ENCODE peak calls at places on chromosome 1, in nine cellular contexts. One of them, this sample, is unnamed.

GRCh38 chr1:71196685-71197084 is 115.8 kb upstream of the ZRANB2 start:
- DNase-seq in SJSA1: peak
- DNase-seq in naive thymus-derived CD8-positive, alpha-beta T cell: no peak
- DNase-seq in stimulated activated CD4-positive, alpha-beta T cell treated with anti-CD3 and anti-CD28 coated beads, Interleukin-4, amount 100 ng/mL, for 48 hours: no peak
- DNase-seq in activated CD4-positive, alpha-beta T cell treated with anti-CD3 and anti-CD28 coated beads, Interleukin-2, amount 50 U/mL, for 1 hour: no peak
- DNase-seq in left ventricle myocardium inferior: no peak
- DNase-seq in NB4: peak
- DNase-seq in KBM-7: peak
- DNase-seq in hepatocyte: peak
- DNase-seq in this sample: no peak

GRCh38 chr1:54577612-54578011 is 29.6 kb downstream of the ACOT11 start:
- DNase-seq in SJSA1: no peak
- DNase-seq in naive thymus-derived CD8-positive, alpha-beta T cell: no peak
- DNase-seq in stimulated activated CD4-positive, alpha-beta T cell treated with anti-CD3 and anti-CD28 coated beads, Interleukin-4, amount 100 ng/mL, for 48 hours: no peak
- DNase-seq in activated CD4-positive, alpha-beta T cell treated with anti-CD3 and anti-CD28 coated beads, Interleukin-2, amount 50 U/mL, for 1 hour: no peak
- DNase-seq in left ventricle myocardium inferior: peak
- DNase-seq in NB4: no peak
- DNase-seq in KBM-7: no peak
- DNase-seq in hepatocyte: peak
- DNase-seq in this sample: no peak

GRCh38 chr1:36802018-36802417 is 232.3 kb downstream of the GRIK3 start:
- DNase-seq in SJSA1: no peak
- DNase-seq in naive thymus-derived CD8-positive, alpha-beta T cell: no peak
- DNase-seq in stimulated activated CD4-positive, alpha-beta T cell treated with anti-CD3 and anti-CD28 coated beads, Interleukin-4, amount 100 ng/mL, for 48 hours: no peak
- DNase-seq in activated CD4-positive, alpha-beta T cell treated with anti-CD3 and anti-CD28 coated beads, Interleukin-2, amount 50 U/mL, for 1 hour: no peak
- DNase-seq in left ventricle myocardium inferior: no peak
- DNase-seq in NB4: no peak
- DNase-seq in KBM-7: no peak
- DNase-seq in hepatocyte: no peak
- DNase-seq in this sample: no peak

GRCh38 chr1:68136187-68136586 is 85.8 kb upstream of the DIRAS3 start:
- DNase-seq in SJSA1: no peak
- DNase-seq in naive thymus-derived CD8-positive, alpha-beta T cell: no peak
- DNase-seq in stimulated activated CD4-positive, alpha-beta T cell treated with anti-CD3 and anti-CD28 coated beads, Interleukin-4, amount 100 ng/mL, for 48 hours: no peak
- DNase-seq in activated CD4-positive, alpha-beta T cell treated with anti-CD3 and anti-CD28 coated beads, Interleukin-2, amount 50 U/mL, for 1 hour: no peak
- DNase-seq in left ventricle myocardium inferior: no peak
- DNase-seq in NB4: no peak
- DNase-seq in KBM-7: no peak
- DNase-seq in hepatocyte: no peak
- DNase-seq in this sample: no peak

GRCh38 chr1:202701200-202701599 is 9.1 kb downstream of the SYT2 start:
- DNase-seq in SJSA1: no peak
- DNase-seq in naive thymus-derived CD8-positive, alpha-beta T cell: no peak
- DNase-seq in stimulated activated CD4-positive, alpha-beta T cell treated with anti-CD3 and anti-CD28 coated beads, Interleukin-4, amount 100 ng/mL, for 48 hours: no peak
- DNase-seq in activated CD4-positive, alpha-beta T cell treated with anti-CD3 and anti-CD28 coated beads, Interleukin-2, amount 50 U/mL, for 1 hour: no peak
- DNase-seq in left ventricle myocardium inferior: no peak
- DNase-seq in NB4: peak
- DNase-seq in KBM-7: no peak
- DNase-seq in hepatocyte: no peak
- DNase-seq in this sample: no peak

GRCh38 chr1:64823691-64824476 is 79.0 kb downstream of the RAVER2 start:
- DNase-seq in SJSA1: peak
- DNase-seq in naive thymus-derived CD8-positive, alpha-beta T cell: peak
- DNase-seq in stimulated activated CD4-positive, alpha-beta T cell treated with anti-CD3 and anti-CD28 coated beads, Interleukin-4, amount 100 ng/mL, for 48 hours: peak
- DNase-seq in activated CD4-positive, alpha-beta T cell treated with anti-CD3 and anti-CD28 coated beads, Interleukin-2, amount 50 U/mL, for 1 hour: peak
- DNase-seq in left ventricle myocardium inferior: peak
- DNase-seq in NB4: peak
- DNase-seq in KBM-7: peak
- DNase-seq in hepatocyte: peak
- DNase-seq in this sample: peak

GRCh38 chr1:84363019-84363418 is 35.3 kb upstream of the DNASE2B start:
- DNase-seq in SJSA1: no peak
- DNase-seq in naive thymus-derived CD8-positive, alpha-beta T cell: no peak
- DNase-seq in stimulated activated CD4-positive, alpha-beta T cell treated with anti-CD3 and anti-CD28 coated beads, Interleukin-4, amount 100 ng/mL, for 48 hours: no peak
- DNase-seq in activated CD4-positive, alpha-beta T cell treated with anti-CD3 and anti-CD28 coated beads, Interleukin-2, amount 50 U/mL, for 1 hour: no peak
- DNase-seq in left ventricle myocardium inferior: no peak
- DNase-seq in NB4: no peak
- DNase-seq in KBM-7: no peak
- DNase-seq in hepatocyte: no peak
- DNase-seq in this sample: no peak

GRCh38 chr1:185960377-185961151 is 226.4 kb downstream of the HMCN1 start:
- DNase-seq in SJSA1: no peak
- DNase-seq in naive thymus-derived CD8-positive, alpha-beta T cell: no peak
- DNase-seq in stimulated activated CD4-positive, alpha-beta T cell treated with anti-CD3 and anti-CD28 coated beads, Interleukin-4, amount 100 ng/mL, for 48 hours: no peak
- DNase-seq in activated CD4-positive, alpha-beta T cell treated with anti-CD3 and anti-CD28 coated beads, Interleukin-2, amount 50 U/mL, for 1 hour: no peak
- DNase-seq in left ventricle myocardium inferior: peak
- DNase-seq in NB4: no peak
- DNase-seq in KBM-7: no peak
- DNase-seq in hepatocyte: no peak
- DNase-seq in this sample: no peak

GRCh38 chr1:21278208-21278861 is 11.9 kb downstream of the ECE1 start:
- DNase-seq in SJSA1: peak
- DNase-seq in naive thymus-derived CD8-positive, alpha-beta T cell: no peak
- DNase-seq in stimulated activated CD4-positive, alpha-beta T cell treated with anti-CD3 and anti-CD28 coated beads, Interleukin-4, amount 100 ng/mL, for 48 hours: no peak
- DNase-seq in activated CD4-positive, alpha-beta T cell treated with anti-CD3 and anti-CD28 coated beads, Interleukin-2, amount 50 U/mL, for 1 hour: no peak
- DNase-seq in left ventricle myocardium inferior: no peak
- DNase-seq in NB4: no peak
- DNase-seq in KBM-7: no peak
- DNase-seq in hepatocyte: no peak
- DNase-seq in this sample: no peak

GRCh38 chr1:208252126-208252853 is 8.1 kb upstream of the PLXNA2 start:
- DNase-seq in SJSA1: no peak
- DNase-seq in naive thymus-derived CD8-positive, alpha-beta T cell: no peak
- DNase-seq in stimulated activated CD4-positive, alpha-beta T cell treated with anti-CD3 and anti-CD28 coated beads, Interleukin-4, amount 100 ng/mL, for 48 hours: no peak
- DNase-seq in activated CD4-positive, alpha-beta T cell treated with anti-CD3 and anti-CD28 coated beads, Interleukin-2, amount 50 U/mL, for 1 hour: no peak
- DNase-seq in left ventricle myocardium inferior: no peak
- DNase-seq in NB4: peak
- DNase-seq in KBM-7: peak
- DNase-seq in hepatocyte: peak
- DNase-seq in this sample: no peak

GRCh38 chr1:245060684-245061374 is 94.0 kb upstream of the KIF26B start:
- DNase-seq in SJSA1: no peak
- DNase-seq in naive thymus-derived CD8-positive, alpha-beta T cell: no peak
- DNase-seq in stimulated activated CD4-positive, alpha-beta T cell treated with anti-CD3 and anti-CD28 coated beads, Interleukin-4, amount 100 ng/mL, for 48 hours: no peak
- DNase-seq in activated CD4-positive, alpha-beta T cell treated with anti-CD3 and anti-CD28 coated beads, Interleukin-2, amount 50 U/mL, for 1 hour: no peak
- DNase-seq in left ventricle myocardium inferior: no peak
- DNase-seq in NB4: no peak
- DNase-seq in KBM-7: no peak
- DNase-seq in hepatocyte: peak
- DNase-seq in this sample: no peak

GRCh38 chr1:174040387-174040786 is 18.2 kb upstream of the RC3H1 start:
- DNase-seq in SJSA1: no peak
- DNase-seq in naive thymus-derived CD8-positive, alpha-beta T cell: no peak
- DNase-seq in stimulated activated CD4-positive, alpha-beta T cell treated with anti-CD3 and anti-CD28 coated beads, Interleukin-4, amount 100 ng/mL, for 48 hours: no peak
- DNase-seq in activated CD4-positive, alpha-beta T cell treated with anti-CD3 and anti-CD28 coated beads, Interleukin-2, amount 50 U/mL, for 1 hour: no peak
- DNase-seq in left ventricle myocardium inferior: no peak
- DNase-seq in NB4: no peak
- DNase-seq in KBM-7: no peak
- DNase-seq in hepatocyte: peak
- DNase-seq in this sample: no peak

GRCh38 chr1:39829791-39830533 is 41.3 kb upstream of the BMP8B start:
- DNase-seq in SJSA1: no peak
- DNase-seq in naive thymus-derived CD8-positive, alpha-beta T cell: no peak
- DNase-seq in stimulated activated CD4-positive, alpha-beta T cell treated with anti-CD3 and anti-CD28 coated beads, Interleukin-4, amount 100 ng/mL, for 48 hours: no peak
- DNase-seq in activated CD4-positive, alpha-beta T cell treated with anti-CD3 and anti-CD28 coated beads, Interleukin-2, amount 50 U/mL, for 1 hour: no peak
- DNase-seq in left ventricle myocardium inferior: no peak
- DNase-seq in NB4: no peak
- DNase-seq in KBM-7: no peak
- DNase-seq in hepatocyte: peak
- DNase-seq in this sample: no peak

GRCh38 chr1:181551249-181551648 is 67.9 kb downstream of the CACNA1E start:
- DNase-seq in SJSA1: no peak
- DNase-seq in naive thymus-derived CD8-positive, alpha-beta T cell: no peak
- DNase-seq in stimulated activated CD4-positive, alpha-beta T cell treated with anti-CD3 and anti-CD28 coated beads, Interleukin-4, amount 100 ng/mL, for 48 hours: no peak
- DNase-seq in activated CD4-positive, alpha-beta T cell treated with anti-CD3 and anti-CD28 coated beads, Interleukin-2, amount 50 U/mL, for 1 hour: no peak
- DNase-seq in left ventricle myocardium inferior: no peak
- DNase-seq in NB4: no peak
- DNase-seq in KBM-7: no peak
- DNase-seq in hepatocyte: peak
- DNase-seq in this sample: no peak

GRCh38 chr1:209761021-209761635 is 5.3 kb downstream of the TRAF3IP3 start:
- DNase-seq in SJSA1: no peak
- DNase-seq in naive thymus-derived CD8-positive, alpha-beta T cell: no peak
- DNase-seq in stimulated activated CD4-positive, alpha-beta T cell treated with anti-CD3 and anti-CD28 coated beads, Interleukin-4, amount 100 ng/mL, for 48 hours: no peak
- DNase-seq in activated CD4-positive, alpha-beta T cell treated with anti-CD3 and anti-CD28 coated beads, Interleukin-2, amount 50 U/mL, for 1 hour: no peak
- DNase-seq in left ventricle myocardium inferior: no peak
- DNase-seq in NB4: no peak
- DNase-seq in KBM-7: no peak
- DNase-seq in hepatocyte: no peak
- DNase-seq in this sample: no peak

GRCh38 chr1:36602189-36602588 is 119.5 kb upstream of the CSF3R start:
- DNase-seq in SJSA1: no peak
- DNase-seq in naive thymus-derived CD8-positive, alpha-beta T cell: no peak
- DNase-seq in stimulated activated CD4-positive, alpha-beta T cell treated with anti-CD3 and anti-CD28 coated beads, Interleukin-4, amount 100 ng/mL, for 48 hours: no peak
- DNase-seq in activated CD4-positive, alpha-beta T cell treated with anti-CD3 and anti-CD28 coated beads, Interleukin-2, amount 50 U/mL, for 1 hour: no peak
- DNase-seq in left ventricle myocardium inferior: no peak
- DNase-seq in NB4: no peak
- DNase-seq in KBM-7: no peak
- DNase-seq in hepatocyte: no peak
- DNase-seq in this sample: no peak

GRCh38 chr1:178124115-178124514 is 30.2 kb downstream of the RASAL2 start:
- DNase-seq in SJSA1: no peak
- DNase-seq in naive thymus-derived CD8-positive, alpha-beta T cell: no peak
- DNase-seq in stimulated activated CD4-positive, alpha-beta T cell treated with anti-CD3 and anti-CD28 coated beads, Interleukin-4, amount 100 ng/mL, for 48 hours: no peak
- DNase-seq in activated CD4-positive, alpha-beta T cell treated with anti-CD3 and anti-CD28 coated beads, Interleukin-2, amount 50 U/mL, for 1 hour: no peak
- DNase-seq in left ventricle myocardium inferior: no peak
- DNase-seq in NB4: no peak
- DNase-seq in KBM-7: no peak
- DNase-seq in hepatocyte: no peak
- DNase-seq in this sample: no peak

GRCh38 chr1:46363121-46363520 is 22.5 kb downstream of the NSUN4 start:
- DNase-seq in SJSA1: no peak
- DNase-seq in naive thymus-derived CD8-positive, alpha-beta T cell: no peak
- DNase-seq in stimulated activated CD4-positive, alpha-beta T cell treated with anti-CD3 and anti-CD28 coated beads, Interleukin-4, amount 100 ng/mL, for 48 hours: no peak
- DNase-seq in activated CD4-positive, alpha-beta T cell treated with anti-CD3 and anti-CD28 coated beads, Interleukin-2, amount 50 U/mL, for 1 hour: no peak
- DNase-seq in left ventricle myocardium inferior: no peak
- DNase-seq in NB4: no peak
- DNase-seq in KBM-7: no peak
- DNase-seq in hepatocyte: no peak
- DNase-seq in this sample: no peak

GRCh38 chr1:178501705-178502329 is 5.1 kb upstream of the CLEC20A start:
- DNase-seq in SJSA1: peak
- DNase-seq in naive thymus-derived CD8-positive, alpha-beta T cell: peak
- DNase-seq in stimulated activated CD4-positive, alpha-beta T cell treated with anti-CD3 and anti-CD28 coated beads, Interleukin-4, amount 100 ng/mL, for 48 hours: peak
- DNase-seq in activated CD4-positive, alpha-beta T cell treated with anti-CD3 and anti-CD28 coated beads, Interleukin-2, amount 50 U/mL, for 1 hour: peak
- DNase-seq in left ventricle myocardium inferior: peak
- DNase-seq in NB4: peak
- DNase-seq in KBM-7: peak
- DNase-seq in hepatocyte: peak
- DNase-seq in this sample: peak

GRCh38 chr1:30883389-30884172 is 25.0 kb downstream of the SDC3 start:
- DNase-seq in SJSA1: no peak
- DNase-seq in naive thymus-derived CD8-positive, alpha-beta T cell: no peak
- DNase-seq in stimulated activated CD4-positive, alpha-beta T cell treated with anti-CD3 and anti-CD28 coated beads, Interleukin-4, amount 100 ng/mL, for 48 hours: no peak
- DNase-seq in activated CD4-positive, alpha-beta T cell treated with anti-CD3 and anti-CD28 coated beads, Interleukin-2, amount 50 U/mL, for 1 hour: no peak
- DNase-seq in left ventricle myocardium inferior: no peak
- DNase-seq in NB4: no peak
- DNase-seq in KBM-7: no peak
- DNase-seq in hepatocyte: no peak
- DNase-seq in this sample: no peak

GRCh38 chr1:235006816-235007215 is 121.8 kb downstream of the TOMM20 start:
- DNase-seq in SJSA1: no peak
- DNase-seq in naive thymus-derived CD8-positive, alpha-beta T cell: no peak
- DNase-seq in stimulated activated CD4-positive, alpha-beta T cell treated with anti-CD3 and anti-CD28 coated beads, Interleukin-4, amount 100 ng/mL, for 48 hours: no peak
- DNase-seq in activated CD4-positive, alpha-beta T cell treated with anti-CD3 and anti-CD28 coated beads, Interleukin-2, amount 50 U/mL, for 1 hour: no peak
- DNase-seq in left ventricle myocardium inferior: no peak
- DNase-seq in NB4: no peak
- DNase-seq in KBM-7: no peak
- DNase-seq in hepatocyte: no peak
- DNase-seq in this sample: no peak

GRCh38 chr1:179781962-179782361 is 38.9 kb downstream of the FAM163A start:
- DNase-seq in SJSA1: no peak
- DNase-seq in naive thymus-derived CD8-positive, alpha-beta T cell: no peak
- DNase-seq in stimulated activated CD4-positive, alpha-beta T cell treated with anti-CD3 and anti-CD28 coated beads, Interleukin-4, amount 100 ng/mL, for 48 hours: no peak
- DNase-seq in activated CD4-positive, alpha-beta T cell treated with anti-CD3 and anti-CD28 coated beads, Interleukin-2, amount 50 U/mL, for 1 hour: no peak
- DNase-seq in left ventricle myocardium inferior: peak
- DNase-seq in NB4: no peak
- DNase-seq in KBM-7: no peak
- DNase-seq in hepatocyte: peak
- DNase-seq in this sample: no peak

GRCh38 chr1:11764519-11764918 is 2.5 kb downstream of the C1orf167 start:
- DNase-seq in SJSA1: no peak
- DNase-seq in naive thymus-derived CD8-positive, alpha-beta T cell: no peak
- DNase-seq in stimulated activated CD4-positive, alpha-beta T cell treated with anti-CD3 and anti-CD28 coated beads, Interleukin-4, amount 100 ng/mL, for 48 hours: no peak
- DNase-seq in activated CD4-positive, alpha-beta T cell treated with anti-CD3 and anti-CD28 coated beads, Interleukin-2, amount 50 U/mL, for 1 hour: no peak
- DNase-seq in left ventricle myocardium inferior: no peak
- DNase-seq in NB4: no peak
- DNase-seq in KBM-7: no peak
- DNase-seq in hepatocyte: no peak
- DNase-seq in this sample: no peak

GRCh38 chr1:110339040-110339426 is at the start of gene RBM15:
- DNase-seq in SJSA1: peak
- DNase-seq in naive thymus-derived CD8-positive, alpha-beta T cell: peak
- DNase-seq in stimulated activated CD4-positive, alpha-beta T cell treated with anti-CD3 and anti-CD28 coated beads, Interleukin-4, amount 100 ng/mL, for 48 hours: peak
- DNase-seq in activated CD4-positive, alpha-beta T cell treated with anti-CD3 and anti-CD28 coated beads, Interleukin-2, amount 50 U/mL, for 1 hour: peak
- DNase-seq in left ventricle myocardium inferior: peak
- DNase-seq in NB4: peak
- DNase-seq in KBM-7: peak
- DNase-seq in hepatocyte: peak
- DNase-seq in this sample: peak

GRCh38 chr1:115229016-115229415 is 109.0 kb downstream of the NGF start:
- DNase-seq in SJSA1: no peak
- DNase-seq in naive thymus-derived CD8-positive, alpha-beta T cell: no peak
- DNase-seq in stimulated activated CD4-positive, alpha-beta T cell treated with anti-CD3 and anti-CD28 coated beads, Interleukin-4, amount 100 ng/mL, for 48 hours: no peak
- DNase-seq in activated CD4-positive, alpha-beta T cell treated with anti-CD3 and anti-CD28 coated beads, Interleukin-2, amount 50 U/mL, for 1 hour: no peak
- DNase-seq in left ventricle myocardium inferior: no peak
- DNase-seq in NB4: no peak
- DNase-seq in KBM-7: no peak
- DNase-seq in hepatocyte: no peak
- DNase-seq in this sample: no peak

GRCh38 chr1:36737767-36738166 is 255.1 kb upstream of the CSF3R start:
- DNase-seq in SJSA1: no peak
- DNase-seq in naive thymus-derived CD8-positive, alpha-beta T cell: no peak
- DNase-seq in stimulated activated CD4-positive, alpha-beta T cell treated with anti-CD3 and anti-CD28 coated beads, Interleukin-4, amount 100 ng/mL, for 48 hours: no peak
- DNase-seq in activated CD4-positive, alpha-beta T cell treated with anti-CD3 and anti-CD28 coated beads, Interleukin-2, amount 50 U/mL, for 1 hour: no peak
- DNase-seq in left ventricle myocardium inferior: no peak
- DNase-seq in NB4: no peak
- DNase-seq in KBM-7: no peak
- DNase-seq in hepatocyte: no peak
- DNase-seq in this sample: no peak

GRCh38 chr1:66733348-66734017 is 18.8 kb upstream of the DYNLT5 start:
- DNase-seq in SJSA1: no peak
- DNase-seq in naive thymus-derived CD8-positive, alpha-beta T cell: no peak
- DNase-seq in stimulated activated CD4-positive, alpha-beta T cell treated with anti-CD3 and anti-CD28 coated beads, Interleukin-4, amount 100 ng/mL, for 48 hours: no peak
- DNase-seq in activated CD4-positive, alpha-beta T cell treated with anti-CD3 and anti-CD28 coated beads, Interleukin-2, amount 50 U/mL, for 1 hour: no peak
- DNase-seq in left ventricle myocardium inferior: no peak
- DNase-seq in NB4: no peak
- DNase-seq in KBM-7: no peak
- DNase-seq in hepatocyte: no peak
- DNase-seq in this sample: no peak

GRCh38 chr1:156860639-156861423 is at the start of gene NTRK1:
- DNase-seq in SJSA1: no peak
- DNase-seq in naive thymus-derived CD8-positive, alpha-beta T cell: peak
- DNase-seq in stimulated activated CD4-positive, alpha-beta T cell treated with anti-CD3 and anti-CD28 coated beads, Interleukin-4, amount 100 ng/mL, for 48 hours: no peak
- DNase-seq in activated CD4-positive, alpha-beta T cell treated with anti-CD3 and anti-CD28 coated beads, Interleukin-2, amount 50 U/mL, for 1 hour: peak
- DNase-seq in left ventricle myocardium inferior: peak
- DNase-seq in NB4: peak
- DNase-seq in KBM-7: peak
- DNase-seq in hepatocyte: peak
- DNase-seq in this sample: peak

GRCh38 chr1:164629971-164630370 is 71.0 kb downstream of the PBX1 start:
- DNase-seq in SJSA1: no peak
- DNase-seq in naive thymus-derived CD8-positive, alpha-beta T cell: no peak
- DNase-seq in stimulated activated CD4-positive, alpha-beta T cell treated with anti-CD3 and anti-CD28 coated beads, Interleukin-4, amount 100 ng/mL, for 48 hours: no peak
- DNase-seq in activated CD4-positive, alpha-beta T cell treated with anti-CD3 and anti-CD28 coated beads, Interleukin-2, amount 50 U/mL, for 1 hour: no peak
- DNase-seq in left ventricle myocardium inferior: no peak
- DNase-seq in NB4: no peak
- DNase-seq in KBM-7: no peak
- DNase-seq in hepatocyte: no peak
- DNase-seq in this sample: no peak

GRCh38 chr1:44318097-44319088 is 36.7 kb downstream of the ERI3 start:
- DNase-seq in SJSA1: peak
- DNase-seq in naive thymus-derived CD8-positive, alpha-beta T cell: peak
- DNase-seq in stimulated activated CD4-positive, alpha-beta T cell treated with anti-CD3 and anti-CD28 coated beads, Interleukin-4, amount 100 ng/mL, for 48 hours: peak
- DNase-seq in activated CD4-positive, alpha-beta T cell treated with anti-CD3 and anti-CD28 coated beads, Interleukin-2, amount 50 U/mL, for 1 hour: peak
- DNase-seq in left ventricle myocardium inferior: no peak
- DNase-seq in NB4: peak
- DNase-seq in KBM-7: peak
- DNase-seq in hepatocyte: peak
- DNase-seq in this sample: peak

GRCh38 chr1:35448344-35448801 is 108.8 kb downstream of the KIAA0319L start:
- DNase-seq in SJSA1: peak
- DNase-seq in naive thymus-derived CD8-positive, alpha-beta T cell: no peak
- DNase-seq in stimulated activated CD4-positive, alpha-beta T cell treated with anti-CD3 and anti-CD28 coated beads, Interleukin-4, amount 100 ng/mL, for 48 hours: no peak
- DNase-seq in activated CD4-positive, alpha-beta T cell treated with anti-CD3 and anti-CD28 coated beads, Interleukin-2, amount 50 U/mL, for 1 hour: no peak
- DNase-seq in left ventricle myocardium inferior: no peak
- DNase-seq in NB4: peak
- DNase-seq in KBM-7: no peak
- DNase-seq in hepatocyte: peak
- DNase-seq in this sample: no peak